ENCODE peak calls at places on chromosomes 7 and 10, in seven cellular contexts. One of them, this sample, is unnamed.

GRCh38 chr7:100539436-100540006 is 518 bp downstream of the AGFG2 start:
- DNase-seq in GM23338: peak; percentile 39
- DNase-seq in CD8-positive, alpha-beta T cell: no peak
- DNase-seq in epithelial cell of esophagus: no peak
- DNase-seq in hepatocyte: no peak
- DNase-seq in PC-3: no peak
- DNase-seq in dorsolateral prefrontal cortex: no peak
- DNase-seq in this sample: peak; percentile 31

GRCh38 chr10:74034301-74034700 is 36.4 kb downstream of the VCL start:
- DNase-seq in hepatocyte: no peak
- DNase-seq in PC-3: no peak
- DNase-seq in epithelial cell of esophagus: no peak
- DNase-seq in dorsolateral prefrontal cortex: no peak
- DNase-seq in GM23338: no peak
- DNase-seq in CD8-positive, alpha-beta T cell: no peak
- DNase-seq in this sample: no peak

GRCh38 chr7:45897042-45897690 is 8.9 kb downstream of the IGFBP1 start:
- DNase-seq in epithelial cell of esophagus: peak; percentile 31
- DNase-seq in PC-3: peak; percentile 72
- DNase-seq in GM23338: no peak
- DNase-seq in CD8-positive, alpha-beta T cell: no peak
- DNase-seq in hepatocyte: no peak
- DNase-seq in dorsolateral prefrontal cortex: no peak
- DNase-seq in this sample: no peak

GRCh38 chr10:78934499-78934898 is 134.3 kb upstream of the ZMIZ1 start:
- DNase-seq in hepatocyte: no peak
- DNase-seq in epithelial cell of esophagus: peak; percentile 24
- DNase-seq in PC-3: no peak
- DNase-seq in GM23338: no peak
- DNase-seq in CD8-positive, alpha-beta T cell: no peak
- DNase-seq in dorsolateral prefrontal cortex: no peak
- DNase-seq in this sample: no peak

GRCh38 chr10:117942261-117942660 is 104.5 kb downstream of the RAB11FIP2 start:
- DNase-seq in PC-3: no peak
- DNase-seq in dorsolateral prefrontal cortex: no peak
- DNase-seq in GM23338: no peak
- DNase-seq in hepatocyte: no peak
- DNase-seq in CD8-positive, alpha-beta T cell: no peak
- DNase-seq in epithelial cell of esophagus: peak; percentile 56
- DNase-seq in this sample: no peak

GRCh38 chr7:31785081-31785480 is 98.1 kb downstream of the PPP1R17 start:
- DNase-seq in PC-3: no peak
- DNase-seq in epithelial cell of esophagus: no peak
- DNase-seq in CD8-positive, alpha-beta T cell: no peak
- DNase-seq in hepatocyte: no peak
- DNase-seq in dorsolateral prefrontal cortex: no peak
- DNase-seq in GM23338: no peak
- DNase-seq in this sample: no peak

GRCh38 chr7:50446542-50446960 is 3.6 kb downstream of the FIGNL1 start:
- DNase-seq in PC-3: peak; percentile 96
- DNase-seq in epithelial cell of esophagus: peak; percentile 99
- DNase-seq in CD8-positive, alpha-beta T cell: no peak
- DNase-seq in dorsolateral prefrontal cortex: no peak
- DNase-seq in hepatocyte: peak; percentile 34
- DNase-seq in GM23338: no peak
- DNase-seq in this sample: peak; percentile 86

GRCh38 chr10:61047011-61047410 is 103.0 kb upstream of the RHOBTB1 start:
- DNase-seq in GM23338: no peak
- DNase-seq in CD8-positive, alpha-beta T cell: no peak
- DNase-seq in hepatocyte: no peak
- DNase-seq in dorsolateral prefrontal cortex: no peak
- DNase-seq in PC-3: peak; percentile 53
- DNase-seq in epithelial cell of esophagus: no peak
- DNase-seq in this sample: no peak

GRCh38 chr10:132623996-132624846 is 86.6 kb downstream of the INPP5A start:
- DNase-seq in hepatocyte: no peak
- DNase-seq in GM23338: no peak
- DNase-seq in dorsolateral prefrontal cortex: no peak
- DNase-seq in CD8-positive, alpha-beta T cell: no peak
- DNase-seq in PC-3: no peak
- DNase-seq in epithelial cell of esophagus: no peak
- DNase-seq in this sample: peak; percentile 22

GRCh38 chr7:122260336-122260735 is 44.2 kb downstream of the FEZF1 start:
- DNase-seq in CD8-positive, alpha-beta T cell: no peak
- DNase-seq in GM23338: no peak
- DNase-seq in PC-3: no peak
- DNase-seq in epithelial cell of esophagus: no peak
- DNase-seq in dorsolateral prefrontal cortex: no peak
- DNase-seq in hepatocyte: no peak
- DNase-seq in this sample: no peak

GRCh38 chr10:133379152-133379800 is at the start of gene PAOX:
- DNase-seq in hepatocyte: peak; percentile 87
- DNase-seq in epithelial cell of esophagus: peak; percentile 81
- DNase-seq in PC-3: no peak
- DNase-seq in GM23338: peak; percentile 77
- DNase-seq in CD8-positive, alpha-beta T cell: peak; percentile 39
- DNase-seq in dorsolateral prefrontal cortex: peak; percentile 48
- DNase-seq in this sample: peak; percentile 81

GRCh38 chr10:94107191-94107590 is 113.5 kb downstream of the PLCE1 start:
- DNase-seq in epithelial cell of esophagus: no peak
- DNase-seq in CD8-positive, alpha-beta T cell: no peak
- DNase-seq in hepatocyte: no peak
- DNase-seq in GM23338: no peak
- DNase-seq in PC-3: no peak
- DNase-seq in dorsolateral prefrontal cortex: no peak
- DNase-seq in this sample: no peak

GRCh38 chr10:58209669-58210068 is 58.0 kb downstream of the IPMK start:
- DNase-seq in CD8-positive, alpha-beta T cell: no peak
- DNase-seq in epithelial cell of esophagus: no peak
- DNase-seq in hepatocyte: no peak
- DNase-seq in dorsolateral prefrontal cortex: no peak
- DNase-seq in GM23338: no peak
- DNase-seq in PC-3: no peak
- DNase-seq in this sample: no peak
- H3K4me3 ChIP-seq in CD8-positive, alpha-beta T cell: no peak overlapping the region
- H3K4me3 ChIP-seq in epithelial cell of esophagus: no peak overlapping the region
- H3K4me3 ChIP-seq in hepatocyte: no peak overlapping the region
- H3K4me3 ChIP-seq in dorsolateral prefrontal cortex: no peak overlapping the region
- H3K4me3 ChIP-seq in GM23338: no peak overlapping the region
- H3K4me3 ChIP-seq in PC-3: no peak overlapping the region
- H3K4me3 ChIP-seq in this sample: no peak overlapping the region

GRCh38 chr7:4631664-4632171 is 50.4 kb upstream of the FOXK1 start:
- DNase-seq in dorsolateral prefrontal cortex: peak; percentile 44
- DNase-seq in GM23338: peak; percentile 90
- DNase-seq in epithelial cell of esophagus: peak; percentile 92
- DNase-seq in CD8-positive, alpha-beta T cell: no peak
- DNase-seq in hepatocyte: peak; percentile 93
- DNase-seq in PC-3: peak; percentile 79
- DNase-seq in this sample: peak; percentile 91
- H3K4me3 ChIP-seq in dorsolateral prefrontal cortex: peak overlapping the region; percentile 23
- H3K4me3 ChIP-seq in GM23338: peak overlapping the region; percentile 47
- H3K4me3 ChIP-seq in epithelial cell of esophagus: peak overlapping the region; percentile 20
- H3K4me3 ChIP-seq in CD8-positive, alpha-beta T cell: no peak overlapping the region
- H3K4me3 ChIP-seq in hepatocyte: no peak overlapping the region
- H3K4me3 ChIP-seq in PC-3: peak overlapping the region; percentile 54
- H3K4me3 ChIP-seq in this sample: peak overlapping the region; percentile 33

GRCh38 chr10:86667421-86668181 is 710 bp upstream of the LDB3 start:
- DNase-seq in GM23338: no peak
- DNase-seq in CD8-positive, alpha-beta T cell: no peak
- DNase-seq in hepatocyte: no peak
- DNase-seq in epithelial cell of esophagus: no peak
- DNase-seq in PC-3: no peak
- DNase-seq in dorsolateral prefrontal cortex: no peak
- DNase-seq in this sample: no peak

GRCh38 chr10:86670290-86670811 is 2.0 kb downstream of the LDB3 start:
- DNase-seq in epithelial cell of esophagus: no peak
- DNase-seq in GM23338: no peak
- DNase-seq in dorsolateral prefrontal cortex: no peak
- DNase-seq in hepatocyte: no peak
- DNase-seq in CD8-positive, alpha-beta T cell: no peak
- DNase-seq in PC-3: no peak
- DNase-seq in this sample: no peak

GRCh38 chr10:86666538-86666937 is 1.8 kb upstream of the LDB3 start:
- DNase-seq in GM23338: no peak
- DNase-seq in CD8-positive, alpha-beta T cell: no peak
- DNase-seq in dorsolateral prefrontal cortex: peak; percentile 47
- DNase-seq in hepatocyte: no peak
- DNase-seq in epithelial cell of esophagus: no peak
- DNase-seq in PC-3: no peak
- DNase-seq in this sample: no peak

GRCh38 chr10:86670876-86671275 is 2.6 kb downstream of the LDB3 start:
- DNase-seq in CD8-positive, alpha-beta T cell: no peak
- DNase-seq in epithelial cell of esophagus: no peak
- DNase-seq in GM23338: no peak
- DNase-seq in hepatocyte: no peak
- DNase-seq in dorsolateral prefrontal cortex: no peak
- DNase-seq in PC-3: no peak
- DNase-seq in this sample: no peak

DNA sequence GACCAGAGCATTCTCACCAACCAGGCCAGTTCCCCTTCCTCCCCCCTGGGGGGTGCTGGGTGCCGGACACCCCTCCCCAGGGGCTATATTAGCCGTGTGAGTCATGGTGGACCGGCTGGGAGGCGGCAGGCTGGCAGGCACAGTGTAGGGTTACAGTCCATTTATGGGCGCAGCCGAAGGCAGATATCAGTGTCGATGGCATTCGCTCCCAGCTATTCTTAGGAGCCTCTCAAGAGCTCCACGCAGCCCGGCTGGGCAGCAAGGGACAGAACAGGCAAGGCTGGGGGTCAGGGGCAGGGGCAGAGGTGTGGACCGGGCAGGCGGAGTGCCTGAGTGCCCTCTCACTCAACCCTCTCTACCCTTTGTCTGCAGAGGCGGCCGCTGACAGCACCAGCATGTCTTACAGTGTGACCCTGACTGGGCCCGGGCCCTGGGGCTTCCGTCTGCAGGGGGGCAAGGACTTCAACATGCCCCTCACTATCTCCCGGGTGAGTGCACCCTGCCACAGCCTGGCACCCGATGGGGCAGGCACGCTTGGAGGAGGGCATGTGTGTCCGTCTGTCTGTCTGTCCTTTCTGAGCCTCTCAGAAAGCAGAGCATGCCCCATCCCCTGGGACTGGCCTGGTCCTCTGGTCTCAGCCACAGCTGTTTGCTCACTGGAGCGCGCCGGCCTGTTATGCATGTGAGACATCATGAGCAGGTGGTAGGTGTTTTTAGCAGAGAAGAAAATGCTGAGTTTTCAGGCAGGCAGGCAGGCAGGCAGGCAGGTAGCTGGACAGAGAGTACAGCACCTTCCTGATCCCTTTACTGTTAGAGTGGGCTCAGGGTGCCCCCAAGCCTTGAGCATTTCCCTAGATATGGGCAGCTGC is at the start of gene LDB3:
- DNase-seq in GM23338: no peak
- DNase-seq in CD8-positive, alpha-beta T cell: no peak
- DNase-seq in PC-3: peak; percentile 75
- DNase-seq in dorsolateral prefrontal cortex: no peak
- DNase-seq in epithelial cell of esophagus: no peak
- DNase-seq in hepatocyte: peak; percentile 35
- DNase-seq in this sample: no peak
- H3K4me3 ChIP-seq in GM23338: no peak within 1 kb of the TSS
- H3K4me3 ChIP-seq in CD8-positive, alpha-beta T cell: no peak within 1 kb of the TSS
- H3K4me3 ChIP-seq in PC-3: no peak within 1 kb of the TSS
- H3K4me3 ChIP-seq in dorsolateral prefrontal cortex: peak within 1 kb of the TSS; percentile 35
- H3K4me3 ChIP-seq in epithelial cell of esophagus: no peak within 1 kb of the TSS
- H3K4me3 ChIP-seq in hepatocyte: no peak within 1 kb of the TSS
- H3K4me3 ChIP-seq in this sample: no peak within 1 kb of the TSS

GRCh38 chr7:141700291-141700847 is 1.6 kb downstream of the DENND11 start:
- DNase-seq in PC-3: no peak
- DNase-seq in CD8-positive, alpha-beta T cell: no peak
- DNase-seq in dorsolateral prefrontal cortex: no peak
- DNase-seq in hepatocyte: no peak
- DNase-seq in epithelial cell of esophagus: no peak
- DNase-seq in GM23338: no peak
- DNase-seq in this sample: no peak
- H3K4me3 ChIP-seq in PC-3: peak overlapping the region; percentile 67
- H3K4me3 ChIP-seq in CD8-positive, alpha-beta T cell: peak overlapping the region; percentile 77
- H3K4me3 ChIP-seq in dorsolateral prefrontal cortex: peak overlapping the region; percentile 74
- H3K4me3 ChIP-seq in hepatocyte: no peak overlapping the region
- H3K4me3 ChIP-seq in epithelial cell of esophagus: no peak overlapping the region
- H3K4me3 ChIP-seq in GM23338: peak overlapping the region; percentile 93
- H3K4me3 ChIP-seq in this sample: peak overlapping the region; percentile 84

GRCh38 chr10:71893258-71893815 is 42.3 kb upstream of the PSAP start:
- DNase-seq in CD8-positive, alpha-beta T cell: no peak
- DNase-seq in hepatocyte: no peak
- DNase-seq in dorsolateral prefrontal cortex: no peak
- DNase-seq in PC-3: no peak
- DNase-seq in GM23338: no peak
- DNase-seq in epithelial cell of esophagus: no peak
- DNase-seq in this sample: no peak

GRCh38 chr10:71891437-71891836 is 40.4 kb upstream of the PSAP start:
- DNase-seq in epithelial cell of esophagus: no peak
- DNase-seq in PC-3: no peak
- DNase-seq in hepatocyte: no peak
- DNase-seq in CD8-positive, alpha-beta T cell: no peak
- DNase-seq in GM23338: no peak
- DNase-seq in dorsolateral prefrontal cortex: no peak
- DNase-seq in this sample: no peak

GRCh38 chr10:71888623-71889387 is 37.8 kb upstream of the PSAP start:
- DNase-seq in CD8-positive, alpha-beta T cell: peak; percentile 13
- DNase-seq in dorsolateral prefrontal cortex: peak; percentile 61
- DNase-seq in epithelial cell of esophagus: peak; percentile 84
- DNase-seq in GM23338: peak; percentile 82
- DNase-seq in PC-3: peak; percentile 42
- DNase-seq in hepatocyte: peak; percentile 81
- DNase-seq in this sample: peak; percentile 79

GRCh38 chr10:71889388-71889987 is 38.4 kb upstream of the PSAP start:
- DNase-seq in CD8-positive, alpha-beta T cell: no peak
- DNase-seq in GM23338: peak; percentile 25
- DNase-seq in hepatocyte: no peak
- DNase-seq in dorsolateral prefrontal cortex: no peak
- DNase-seq in epithelial cell of esophagus: peak; percentile 24
- DNase-seq in PC-3: peak; percentile 10
- DNase-seq in this sample: peak; percentile 31

GRCh38 chr10:71893920-71894319 is 42.9 kb upstream of the PSAP start:
- DNase-seq in epithelial cell of esophagus: no peak
- DNase-seq in hepatocyte: no peak
- DNase-seq in GM23338: no peak
- DNase-seq in CD8-positive, alpha-beta T cell: no peak
- DNase-seq in PC-3: no peak
- DNase-seq in dorsolateral prefrontal cortex: no peak
- DNase-seq in this sample: no peak
- H3K4me3 ChIP-seq in epithelial cell of esophagus: no peak overlapping the region
- H3K4me3 ChIP-seq in hepatocyte: no peak overlapping the region
- H3K4me3 ChIP-seq in GM23338: no peak overlapping the region
- H3K4me3 ChIP-seq in CD8-positive, alpha-beta T cell: no peak overlapping the region
- H3K4me3 ChIP-seq in PC-3: no peak overlapping the region
- H3K4me3 ChIP-seq in dorsolateral prefrontal cortex: no peak overlapping the region
- H3K4me3 ChIP-seq in this sample: no peak overlapping the region

This sample was measured in Caco-2.